ENCODE peak calls at places on chromosomes 1 and 21, in eight cellular contexts. Y is psoas muscle, D is GM20000, C is progenitor cell of endocrine pancreas, R is stomach, Z is MCF 10A, P is prostate gland, X is cardiac muscle cell. K is an unnamed sample.

GRCh38 chr1:93516164-93516563 is 68.2 kb downstream of the FNBP1L start:
- DNase-seq in X (no peak), R (no peak), D (no peak), C (no peak), P (no peak), Y (no peak), Z (peak), K (no peak)

GRCh38 chr1:185787238-185787637 is 53.0 kb downstream of the HMCN1 start:
- DNase-seq in Z (no peak), X (no peak), C (no peak), P (no peak), Y (no peak), R (no peak), D (no peak), K (no peak)

GRCh38 chr1:12601690-12602632 is 16.0 kb downstream of the DHRS3 start:
- DNase-seq in R (no peak), P (no peak), C (no peak), Y (no peak), D (no peak), Z (no peak), X (peak), K (peak)

GRCh38 chr1:180503274-180503862 is 991 bp upstream of the ACBD6 start:
- DNase-seq in C (no peak), P (no peak), D (peak), Z (peak), Y (no peak), R (no peak), X (peak), K (no peak)

GRCh38 chr1:244352156-244352830 is 99.4 kb downstream of the ADSS2 start:
- DNase-seq in P (no peak), X (no peak), Z (no peak), R (peak), Y (no peak), D (no peak), C (no peak), K (no peak)

GRCh38 chr1:109151146-109151545 is 37.2 kb downstream of the ELAPOR1 start:
- DNase-seq in P (peak), R (peak), D (no peak), X (peak), C (no peak), Z (peak), Y (peak), K (peak)

GRCh38 chr1:5525597-5526384 is 466.4 kb downstream of the NPHP4 start:
- DNase-seq in X (no peak), P (no peak), Z (no peak), R (no peak), D (no peak), Y (no peak), C (no peak), K (no peak)

GRCh38 chr1:201903135-201903534 is 14.4 kb downstream of the SHISA4 start:
- DNase-seq in D (no peak), P (no peak), X (peak), Z (no peak), Y (peak), R (no peak), C (no peak), K (peak)

GRCh38 chr1:53278294-53278693 is 40.0 kb upstream of the MAGOH start:
- DNase-seq in D (peak), Y (peak), P (peak), R (peak), C (peak), X (peak), Z (peak), K (peak)

GRCh38 chr1:147842578-147842977 is 60.0 kb upstream of the GJA8 start:
- DNase-seq in D (no peak), Y (no peak), Z (no peak), X (no peak), C (no peak), P (no peak), R (no peak), K (no peak)

GRCh38 chr1:74771913-74772515 is 39.1 kb downstream of the TYW3 start:
- DNase-seq in C (no peak), R (no peak), Z (peak), Y (no peak), D (peak), P (peak), X (peak), K (peak)

GRCh38 chr1:34591751-34592629 is 162.9 kb upstream of the GJB5 start:
- DNase-seq in C (no peak), R (no peak), X (no peak), Z (peak), D (no peak), P (no peak), Y (no peak), K (peak)

GRCh38 chr1:53629101-53629691 is 109.8 kb downstream of the GLIS1 start:
- DNase-seq in R (peak), X (no peak), C (peak), P (no peak), Z (no peak), Y (no peak), D (no peak), K (no peak)

GRCh38 chr1:229843627-229844238 is 217.7 kb downstream of the URB2 start:
- DNase-seq in R (no peak), D (no peak), P (peak), X (peak), C (no peak), Y (peak), Z (peak), K (no peak)
- TF ChIP-seq CTCF in R (no peak), D (peak), P (no peak), X (peak), C (no peak), Y (peak), Z (no peak), K (no peak)

DNA sequence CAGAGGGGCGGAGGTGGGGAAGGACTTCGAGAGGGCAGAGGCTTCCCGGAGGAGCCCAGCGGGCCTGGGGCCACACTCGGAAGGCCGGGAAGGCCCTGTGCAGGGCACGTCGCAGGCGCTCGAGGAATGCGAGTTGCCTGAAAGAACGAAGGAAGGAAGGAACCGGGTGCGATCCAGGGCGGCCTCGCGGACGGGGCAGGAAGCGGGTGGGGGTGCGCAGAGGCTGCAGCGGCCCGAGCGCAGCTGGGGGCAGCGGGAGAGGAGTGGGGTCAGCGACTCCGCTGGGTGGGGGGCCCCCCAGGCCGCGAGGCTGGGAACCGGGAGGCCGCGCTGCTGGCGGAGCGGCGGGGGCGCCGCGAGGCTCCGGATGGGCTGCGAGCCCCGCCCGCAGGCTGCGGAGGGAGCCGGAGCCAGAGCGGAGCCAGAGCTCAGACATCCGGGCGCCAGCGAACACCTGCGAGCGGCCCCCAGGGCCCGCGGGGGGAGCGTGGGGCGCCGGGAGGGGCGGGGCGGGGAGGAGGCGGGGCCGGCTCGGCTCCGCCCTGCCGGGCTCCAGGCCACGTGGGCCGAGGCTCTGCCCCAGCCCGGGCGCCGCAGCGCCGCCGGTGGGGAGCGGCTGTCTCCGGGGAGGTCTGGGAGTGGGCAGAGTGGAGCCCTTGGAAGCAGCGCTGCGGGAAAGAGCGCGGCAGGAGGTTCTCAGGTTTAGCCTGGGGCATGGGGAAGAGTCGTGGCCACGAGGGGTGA is 4.6 kb downstream of the ID3 start:
- DNase-seq in R (peak), Y (peak), D (peak), Z (peak), C (peak), P (peak), X (peak), K (peak)
- TF ChIP-seq CTCF in R (peak), Y (peak), D (no peak), Z (peak), C (peak), P (no peak), X (no peak), K (peak)

GRCh38 chr21:46599251-46599572 is 5.7 kb downstream of the S100B start:
- DNase-seq in Z (no peak), D (peak), Y (no peak), R (no peak), X (peak), P (no peak), C (no peak), K (peak)

GRCh38 chr21:46598563-46599250 is 6.2 kb downstream of the S100B start:
- DNase-seq in P (no peak), Z (no peak), Y (no peak), R (no peak), C (no peak), D (peak), X (no peak), K (no peak)

GRCh38 chr21:46597896-46598343 is 7.0 kb downstream of the S100B start:
- DNase-seq in Z (no peak), D (peak), R (no peak), Y (no peak), X (no peak), C (no peak), P (no peak), K (no peak)

GRCh38 chr21:46600978-46601377 is 3.9 kb downstream of the S100B start:
- DNase-seq in Z (no peak), X (no peak), Y (no peak), D (peak), C (no peak), R (no peak), P (no peak), K (no peak)

GRCh38 chr21:46600305-46600704 is 4.6 kb downstream of the S100B start:
- DNase-seq in X (no peak), Z (no peak), C (no peak), Y (no peak), P (no peak), R (no peak), D (no peak), K (no peak)
- TF ChIP-seq CTCF in X (no peak), Z (no peak), C (no peak), Y (no peak), P (no peak), R (no peak), D (no peak), K (no peak)

GRCh38 chr1:118219438-118219837 is 34.4 kb upstream of the SPAG17 start:
- DNase-seq in Z (no peak), C (no peak), X (no peak), R (no peak), D (no peak), P (no peak), Y (no peak), K (no peak)

GRCh38 chr1:118225471-118225870 is 40.4 kb upstream of the SPAG17 start:
- DNase-seq in R (no peak), Z (no peak), P (no peak), C (no peak), Y (no peak), D (no peak), X (no peak), K (no peak)

GRCh38 chr1:118223426-118223825 is 38.4 kb upstream of the SPAG17 start:
- DNase-seq in R (no peak), Y (no peak), Z (peak), C (peak), P (no peak), D (no peak), X (peak), K (peak)
- TF ChIP-seq CTCF in R (no peak), Y (peak), Z (peak), C (peak), P (peak), D (no peak), X (peak), K (peak)

DNA sequence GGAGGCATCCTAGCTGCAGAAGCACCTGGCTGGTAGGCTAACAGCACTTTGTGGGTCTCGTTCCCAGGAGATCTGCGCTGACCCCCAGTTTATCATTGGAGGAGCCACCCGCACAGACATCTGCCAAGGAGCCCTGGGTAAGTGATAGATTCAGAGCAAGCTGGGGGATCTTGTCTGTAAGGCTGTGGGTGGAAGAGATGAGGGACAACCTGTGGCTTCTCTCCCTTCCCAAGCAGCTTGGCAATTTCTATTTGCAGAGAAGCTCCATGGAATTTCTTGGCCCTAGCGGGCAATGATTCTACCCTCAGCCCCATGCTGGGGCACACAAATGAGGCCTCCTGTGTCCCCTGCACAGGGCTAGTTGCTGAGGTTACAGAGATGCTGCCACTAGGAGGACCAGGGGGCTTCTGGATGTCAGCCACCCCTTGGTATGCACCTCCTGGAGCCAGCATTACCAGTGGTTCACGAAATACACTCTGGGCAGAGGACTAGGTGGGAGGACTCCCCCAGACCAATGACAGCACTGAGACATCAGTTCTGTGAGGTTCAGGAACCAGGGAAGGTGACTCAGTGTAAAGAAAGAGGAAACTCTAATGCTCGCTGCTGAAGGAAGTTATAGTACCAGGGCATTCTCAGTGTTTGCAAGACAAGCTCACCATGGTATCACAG is 5.5 kb downstream of the CAPN2 start:
- DNase-seq in Y (no peak), Z (no peak), C (no peak), X (no peak), P (no peak), R (no peak), D (no peak), K (no peak)
- TF ChIP-seq CTCF in Y (no peak), Z (no peak), C (no peak), X (no peak), P (no peak), R (no peak), D (no peak), K (no peak)

DNA sequence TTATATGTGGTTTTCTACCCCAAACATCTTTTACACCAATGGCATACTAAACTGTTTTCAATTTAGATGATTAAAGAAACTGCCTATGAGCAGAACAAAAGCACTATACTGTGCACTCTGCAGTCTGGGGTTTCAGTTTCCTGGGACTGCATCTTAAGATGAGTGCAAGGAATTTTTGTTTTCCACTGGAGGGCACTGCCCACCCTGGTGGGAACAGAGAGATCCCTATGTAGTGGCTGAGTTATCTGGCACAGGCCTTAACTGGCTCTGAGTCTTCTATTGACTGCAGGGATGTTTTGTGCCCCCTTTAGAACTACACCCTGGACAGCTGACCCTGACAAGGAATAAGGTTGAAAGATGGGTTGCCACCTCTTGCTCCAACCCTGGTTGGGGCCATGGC is 12.0 kb downstream of the PROK1 start:
- DNase-seq in X (peak), Z (no peak), C (no peak), R (no peak), Y (no peak), D (no peak), P (no peak), K (peak)
- TF ChIP-seq CTCF in X (no peak), Z (no peak), C (no peak), R (no peak), Y (no peak), D (no peak), P (no peak), K (peak)

DNA sequence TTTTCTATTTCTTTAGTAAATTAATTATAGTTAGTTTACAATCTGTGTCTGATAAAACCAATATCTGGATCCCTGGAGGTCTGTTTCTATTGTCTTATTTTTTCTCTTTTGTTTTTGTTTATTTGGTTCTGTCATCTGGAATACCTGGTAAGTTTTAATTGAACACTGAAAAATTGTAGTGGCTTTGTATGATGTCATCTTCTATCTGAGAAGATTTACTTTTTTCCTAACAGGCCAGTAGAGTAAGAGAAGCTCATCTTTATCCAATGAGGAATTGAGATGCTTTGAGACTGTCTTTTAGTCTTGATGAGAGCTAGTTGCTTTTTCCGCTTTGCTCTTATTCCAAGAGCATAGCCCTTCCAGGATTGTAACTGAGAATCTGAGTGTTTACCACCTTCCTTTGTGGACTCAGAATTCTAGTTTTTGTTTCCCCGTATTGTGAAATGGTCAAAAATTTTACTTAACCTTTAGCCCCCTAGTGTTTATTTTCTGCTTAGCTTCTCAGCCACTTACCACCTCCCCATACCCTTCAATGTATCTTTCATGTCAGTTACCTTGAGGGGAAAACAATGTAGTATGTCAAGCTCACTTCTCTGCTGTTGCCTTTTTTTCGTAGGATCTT is 25.0 kb downstream of the PTGFRN start:
- DNase-seq in X (peak), D (peak), Y (no peak), R (no peak), C (no peak), P (no peak), Z (no peak), K (peak)
- TF ChIP-seq CTCF in X (peak), D (peak), Y (peak), R (no peak), C (peak), P (no peak), Z (peak), K (peak)

GRCh38 chr1:63624911-63625310 is 31.7 kb downstream of the PGM1 start:
- DNase-seq in D (no peak), Y (no peak), P (no peak), R (no peak), Z (no peak), C (no peak), X (peak), K (peak)
- TF ChIP-seq CTCF in D (no peak), Y (peak), P (no peak), R (no peak), Z (no peak), C (peak), X (peak), K (peak)

DNA sequence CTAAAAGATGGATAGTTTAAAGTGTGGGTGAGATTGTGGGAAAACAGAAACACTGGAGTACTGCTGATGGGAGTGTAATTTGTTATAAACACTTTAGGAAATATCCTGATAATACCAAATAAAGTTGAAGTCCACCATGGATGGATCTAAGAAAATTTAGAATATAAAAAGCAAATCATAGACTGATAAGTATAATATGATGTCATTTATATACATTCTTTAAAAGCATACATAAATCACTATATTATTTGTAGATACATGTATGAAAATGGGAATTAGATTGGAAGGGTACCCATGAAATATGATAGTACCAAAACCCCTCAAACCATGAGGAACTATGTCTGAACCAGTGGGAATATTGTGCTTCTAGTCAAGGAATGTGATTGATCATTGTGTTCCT is 7.9 kb downstream of the ZMPSTE24 start:
- DNase-seq in C (no peak), R (no peak), Y (no peak), Z (no peak), X (no peak), D (no peak), P (no peak), K (no peak)
- TF ChIP-seq CTCF in C (no peak), R (no peak), Y (no peak), Z (no peak), X (no peak), D (no peak), P (no peak), K (no peak)

GRCh38 chr21:42537106-42537742 is 23.6 kb downstream of the SLC37A1 start:
- DNase-seq in P (no peak), Y (no peak), R (no peak), X (no peak), C (no peak), Z (peak), D (peak), K (no peak)
- TF ChIP-seq CTCF in P (peak), Y (no peak), R (no peak), X (peak), C (peak), Z (no peak), D (peak), K (peak)

K was measured in fibroblast of the aortic adventitia.